ENCODE peak calls at places on chromosome 9, in ten cellular contexts. One of them, this sample, is unnamed.

GRCh38 chr9:123049589-123050222 is 16.2 kb downstream of the GPR21 start:
- ATAC-seq in gastrocnemius medialis: peak
- ATAC-seq in right lobe of liver: peak
- ATAC-seq in HCT116: no peak
- ATAC-seq in heart right ventricle: no peak
- ATAC-seq in heart left ventricle: peak
- ATAC-seq in left lung: peak
- ATAC-seq in body of pancreas: peak
- ATAC-seq in PC-3: no peak
- ATAC-seq in upper lobe of left lung: no peak
- ATAC-seq in this sample: peak

GRCh38 chr9:36007309-36007708 is 29.4 kb upstream of the RECK start:
- ATAC-seq in PC-3: no peak
- ATAC-seq in HCT116: no peak
- ATAC-seq in body of pancreas: no peak
- ATAC-seq in gastrocnemius medialis: no peak
- ATAC-seq in heart left ventricle: no peak
- ATAC-seq in left lung: no peak
- ATAC-seq in heart right ventricle: no peak
- ATAC-seq in upper lobe of left lung: no peak
- ATAC-seq in right lobe of liver: no peak
- ATAC-seq in this sample: no peak

GRCh38 chr9:132943677-132944293 is 631 bp downstream of the TSC1 start:
- ATAC-seq in HCT116: peak
- ATAC-seq in heart left ventricle: peak
- ATAC-seq in PC-3: no peak
- ATAC-seq in right lobe of liver: no peak
- ATAC-seq in left lung: no peak
- ATAC-seq in heart right ventricle: peak
- ATAC-seq in body of pancreas: no peak
- ATAC-seq in gastrocnemius medialis: no peak
- ATAC-seq in upper lobe of left lung: no peak
- ATAC-seq in this sample: no peak

GRCh38 chr9:29691145-29691544 is 2117.9 kb upstream of the C9orf72 start:
- ATAC-seq in PC-3: no peak
- ATAC-seq in left lung: no peak
- ATAC-seq in body of pancreas: peak
- ATAC-seq in heart right ventricle: no peak
- ATAC-seq in gastrocnemius medialis: no peak
- ATAC-seq in heart left ventricle: no peak
- ATAC-seq in right lobe of liver: no peak
- ATAC-seq in HCT116: no peak
- ATAC-seq in upper lobe of left lung: no peak
- ATAC-seq in this sample: no peak

GRCh38 chr9:120435066-120435465 is 144.9 kb downstream of the CDK5RAP2 start:
- ATAC-seq in upper lobe of left lung: no peak
- ATAC-seq in PC-3: no peak
- ATAC-seq in gastrocnemius medialis: no peak
- ATAC-seq in body of pancreas: no peak
- ATAC-seq in heart right ventricle: no peak
- ATAC-seq in right lobe of liver: no peak
- ATAC-seq in heart left ventricle: peak
- ATAC-seq in left lung: peak
- ATAC-seq in HCT116: no peak
- ATAC-seq in this sample: peak

GRCh38 chr9:35688558-35689350 is 971 bp downstream of the TPM2 start:
- ATAC-seq in heart right ventricle: no peak
- ATAC-seq in gastrocnemius medialis: peak
- ATAC-seq in right lobe of liver: no peak
- ATAC-seq in left lung: no peak
- ATAC-seq in body of pancreas: no peak
- ATAC-seq in heart left ventricle: no peak
- ATAC-seq in upper lobe of left lung: no peak
- ATAC-seq in HCT116: peak
- ATAC-seq in PC-3: peak
- ATAC-seq in this sample: no peak

GRCh38 chr9:92026206-92027002 is 76.4 kb upstream of the ROR2 start:
- ATAC-seq in PC-3: no peak
- ATAC-seq in HCT116: no peak
- ATAC-seq in heart left ventricle: no peak
- ATAC-seq in upper lobe of left lung: no peak
- ATAC-seq in gastrocnemius medialis: no peak
- ATAC-seq in left lung: no peak
- ATAC-seq in heart right ventricle: no peak
- ATAC-seq in body of pancreas: no peak
- ATAC-seq in right lobe of liver: no peak
- ATAC-seq in this sample: no peak

GRCh38 chr9:5767968-5768932 is 64.7 kb downstream of the ERMP1 start:
- ATAC-seq in PC-3: no peak
- ATAC-seq in gastrocnemius medialis: no peak
- ATAC-seq in upper lobe of left lung: no peak
- ATAC-seq in left lung: no peak
- ATAC-seq in heart right ventricle: no peak
- ATAC-seq in heart left ventricle: no peak
- ATAC-seq in body of pancreas: no peak
- ATAC-seq in right lobe of liver: no peak
- ATAC-seq in HCT116: no peak
- ATAC-seq in this sample: no peak

GRCh38 chr9:21334603-21334968 is 618 bp downstream of the KLHL9 start:
- ATAC-seq in heart left ventricle: peak
- ATAC-seq in upper lobe of left lung: no peak
- ATAC-seq in body of pancreas: peak
- ATAC-seq in heart right ventricle: peak
- ATAC-seq in gastrocnemius medialis: peak
- ATAC-seq in PC-3: peak
- ATAC-seq in HCT116: no peak
- ATAC-seq in right lobe of liver: peak
- ATAC-seq in left lung: peak
- ATAC-seq in this sample: no peak

GRCh38 chr9:37784640-37785483 is at the start of gene EXOSC3:
- ATAC-seq in gastrocnemius medialis: peak
- ATAC-seq in heart right ventricle: peak
- ATAC-seq in PC-3: peak
- ATAC-seq in heart left ventricle: peak
- ATAC-seq in right lobe of liver: peak
- ATAC-seq in body of pancreas: peak
- ATAC-seq in left lung: peak
- ATAC-seq in upper lobe of left lung: peak
- ATAC-seq in HCT116: peak
- ATAC-seq in this sample: peak
- H3K27ac ChIP-seq in gastrocnemius medialis: peak
- H3K27ac ChIP-seq in heart right ventricle: peak
- H3K27ac ChIP-seq in PC-3: peak
- H3K27ac ChIP-seq in heart left ventricle: peak
- H3K27ac ChIP-seq in right lobe of liver: peak
- H3K27ac ChIP-seq in body of pancreas: peak
- H3K27ac ChIP-seq in left lung: peak
- H3K27ac ChIP-seq in upper lobe of left lung: peak
- H3K27ac ChIP-seq in HCT116: peak
- H3K27ac ChIP-seq in this sample: peak

GRCh38 chr9:86239053-86239770 is 20.2 kb downstream of the C9orf153 start:
- ATAC-seq in body of pancreas: no peak
- ATAC-seq in upper lobe of left lung: no peak
- ATAC-seq in PC-3: peak
- ATAC-seq in heart left ventricle: no peak
- ATAC-seq in right lobe of liver: no peak
- ATAC-seq in heart right ventricle: no peak
- ATAC-seq in left lung: no peak
- ATAC-seq in gastrocnemius medialis: no peak
- ATAC-seq in HCT116: peak
- ATAC-seq in this sample: no peak
- TF ChIP-seq CTCF in body of pancreas: peak
- TF ChIP-seq CTCF in upper lobe of left lung: no peak
- TF ChIP-seq CTCF in PC-3: peak
- TF ChIP-seq CTCF in heart left ventricle: no peak
- TF ChIP-seq CTCF in right lobe of liver: peak
- TF ChIP-seq CTCF in heart right ventricle: no peak
- TF ChIP-seq CTCF in left lung: no peak
- TF ChIP-seq CTCF in gastrocnemius medialis: no peak
- TF ChIP-seq CTCF in HCT116: no peak
- TF ChIP-seq CTCF in this sample: no peak

GRCh38 chr9:18658764-18659705 is 185.1 kb downstream of the ADAMTSL1 start:
- ATAC-seq in left lung: no peak
- ATAC-seq in PC-3: peak
- ATAC-seq in heart left ventricle: no peak
- ATAC-seq in gastrocnemius medialis: no peak
- ATAC-seq in right lobe of liver: no peak
- ATAC-seq in HCT116: no peak
- ATAC-seq in upper lobe of left lung: no peak
- ATAC-seq in heart right ventricle: no peak
- ATAC-seq in body of pancreas: no peak
- ATAC-seq in this sample: no peak
- H3K27ac ChIP-seq in left lung: no peak
- H3K27ac ChIP-seq in PC-3: peak
- H3K27ac ChIP-seq in heart left ventricle: no peak
- H3K27ac ChIP-seq in gastrocnemius medialis: no peak
- H3K27ac ChIP-seq in right lobe of liver: no peak
- H3K27ac ChIP-seq in HCT116: no peak
- H3K27ac ChIP-seq in upper lobe of left lung: no peak
- H3K27ac ChIP-seq in heart right ventricle: no peak
- H3K27ac ChIP-seq in body of pancreas: no peak
- H3K27ac ChIP-seq in this sample: no peak

GRCh38 chr9:110432253-110432652 is 94.6 kb upstream of the TXNDC8 start:
- ATAC-seq in HCT116: no peak
- ATAC-seq in gastrocnemius medialis: no peak
- ATAC-seq in body of pancreas: no peak
- ATAC-seq in heart left ventricle: no peak
- ATAC-seq in upper lobe of left lung: no peak
- ATAC-seq in left lung: no peak
- ATAC-seq in PC-3: no peak
- ATAC-seq in heart right ventricle: no peak
- ATAC-seq in right lobe of liver: no peak
- ATAC-seq in this sample: no peak

GRCh38 chr9:110426052-110426709 is 88.5 kb upstream of the TXNDC8 start:
- ATAC-seq in heart right ventricle: no peak
- ATAC-seq in gastrocnemius medialis: no peak
- ATAC-seq in heart left ventricle: no peak
- ATAC-seq in body of pancreas: no peak
- ATAC-seq in upper lobe of left lung: no peak
- ATAC-seq in PC-3: no peak
- ATAC-seq in HCT116: no peak
- ATAC-seq in right lobe of liver: no peak
- ATAC-seq in left lung: no peak
- ATAC-seq in this sample: no peak

GRCh38 chr9:110427497-110428104 is 89.9 kb upstream of the TXNDC8 start:
- ATAC-seq in left lung: peak
- ATAC-seq in body of pancreas: no peak
- ATAC-seq in PC-3: peak
- ATAC-seq in heart left ventricle: no peak
- ATAC-seq in HCT116: peak
- ATAC-seq in upper lobe of left lung: no peak
- ATAC-seq in gastrocnemius medialis: no peak
- ATAC-seq in heart right ventricle: no peak
- ATAC-seq in right lobe of liver: peak
- ATAC-seq in this sample: no peak

GRCh38 chr9:110429453-110429852 is 91.8 kb upstream of the TXNDC8 start:
- ATAC-seq in heart left ventricle: no peak
- ATAC-seq in heart right ventricle: no peak
- ATAC-seq in body of pancreas: no peak
- ATAC-seq in gastrocnemius medialis: no peak
- ATAC-seq in right lobe of liver: no peak
- ATAC-seq in left lung: no peak
- ATAC-seq in upper lobe of left lung: no peak
- ATAC-seq in PC-3: no peak
- ATAC-seq in HCT116: no peak
- ATAC-seq in this sample: no peak
- TF ChIP-seq CTCF in heart left ventricle: no peak
- TF ChIP-seq CTCF in heart right ventricle: no peak
- TF ChIP-seq CTCF in body of pancreas: no peak
- TF ChIP-seq CTCF in gastrocnemius medialis: no peak
- TF ChIP-seq CTCF in right lobe of liver: no peak
- TF ChIP-seq CTCF in left lung: no peak
- TF ChIP-seq CTCF in upper lobe of left lung: no peak
- TF ChIP-seq CTCF in PC-3: peak
- TF ChIP-seq CTCF in HCT116: peak
- TF ChIP-seq CTCF in this sample: no peak

GRCh38 chr9:126394802-126395201 is 68.2 kb downstream of the MVB12B start:
- ATAC-seq in gastrocnemius medialis: peak
- ATAC-seq in right lobe of liver: no peak
- ATAC-seq in heart left ventricle: no peak
- ATAC-seq in left lung: no peak
- ATAC-seq in upper lobe of left lung: no peak
- ATAC-seq in body of pancreas: no peak
- ATAC-seq in heart right ventricle: no peak
- ATAC-seq in HCT116: no peak
- ATAC-seq in PC-3: no peak
- ATAC-seq in this sample: no peak

GRCh38 chr9:126390923-126391322 is 64.3 kb downstream of the MVB12B start:
- ATAC-seq in upper lobe of left lung: no peak
- ATAC-seq in PC-3: no peak
- ATAC-seq in left lung: peak
- ATAC-seq in body of pancreas: no peak
- ATAC-seq in gastrocnemius medialis: no peak
- ATAC-seq in heart right ventricle: no peak
- ATAC-seq in heart left ventricle: no peak
- ATAC-seq in right lobe of liver: peak
- ATAC-seq in HCT116: no peak
- ATAC-seq in this sample: no peak

GRCh38 chr9:126393876-126394275 is 67.2 kb downstream of the MVB12B start:
- ATAC-seq in left lung: peak
- ATAC-seq in upper lobe of left lung: no peak
- ATAC-seq in HCT116: no peak
- ATAC-seq in heart right ventricle: no peak
- ATAC-seq in gastrocnemius medialis: no peak
- ATAC-seq in body of pancreas: no peak
- ATAC-seq in heart left ventricle: no peak
- ATAC-seq in right lobe of liver: peak
- ATAC-seq in PC-3: no peak
- ATAC-seq in this sample: no peak

GRCh38 chr9:126391713-126392661 is 65.4 kb downstream of the MVB12B start:
- ATAC-seq in PC-3: peak
- ATAC-seq in body of pancreas: no peak
- ATAC-seq in heart left ventricle: peak
- ATAC-seq in HCT116: no peak
- ATAC-seq in right lobe of liver: peak
- ATAC-seq in upper lobe of left lung: no peak
- ATAC-seq in heart right ventricle: no peak
- ATAC-seq in left lung: no peak
- ATAC-seq in gastrocnemius medialis: no peak
- ATAC-seq in this sample: no peak

GRCh38 chr9:126392662-126393383 is 66.2 kb downstream of the MVB12B start:
- ATAC-seq in HCT116: no peak
- ATAC-seq in heart left ventricle: peak
- ATAC-seq in heart right ventricle: peak
- ATAC-seq in upper lobe of left lung: no peak
- ATAC-seq in gastrocnemius medialis: peak
- ATAC-seq in left lung: no peak
- ATAC-seq in right lobe of liver: peak
- ATAC-seq in body of pancreas: no peak
- ATAC-seq in PC-3: no peak
- ATAC-seq in this sample: peak
- H3K27ac ChIP-seq in HCT116: no peak
- H3K27ac ChIP-seq in heart left ventricle: peak
- H3K27ac ChIP-seq in heart right ventricle: peak
- H3K27ac ChIP-seq in upper lobe of left lung: peak
- H3K27ac ChIP-seq in gastrocnemius medialis: peak
- H3K27ac ChIP-seq in left lung: no peak
- H3K27ac ChIP-seq in right lobe of liver: no peak
- H3K27ac ChIP-seq in body of pancreas: no peak
- H3K27ac ChIP-seq in PC-3: no peak
- H3K27ac ChIP-seq in this sample: peak